ENCODE peak calls at places on chromosome 2, in ten cellular contexts. L is left ventricle myocardium inferior, J is progenitor cell of endocrine pancreas, F is prostate gland, H is WTC11, A is right lobe of liver, M is foreskin keratinocyte, E is HFF-Myc, R is endothelial cell of umbilical vein, X is chondrocyte. W is an unnamed sample.

GRCh38 chr2:21123473-21124393 is at the start of gene TDRD15:
- DNase-seq in H (no peak), F (no peak), A (no peak), E (no peak), X (no peak), M (no peak), R (no peak), J (no peak), L (no peak), W (no peak)

GRCh38 chr2:30947686-30948085 is 140.4 kb upstream of the CAPN13 start:
- DNase-seq in M (no peak), R (no peak), A (no peak), F (no peak), J (no peak), H (no peak), L (no peak), X (no peak), E (no peak), W (no peak)

GRCh38 chr2:165795011-165795410 is 964 bp upstream of the GALNT3 start:
- DNase-seq in L (no peak), J (no peak), R (no peak), H (no peak), E (no peak), M (no peak), X (no peak), F (no peak), A (no peak), W (peak)

GRCh38 chr2:183157131-183157530 is 32.9 kb downstream of the NUP35 start:
- DNase-seq in H (no peak), J (no peak), L (no peak), E (no peak), A (no peak), F (no peak), X (no peak), R (no peak), M (no peak), W (no peak)

GRCh38 chr2:173288561-173288960 is 66.1 kb upstream of the CDCA7 start:
- DNase-seq in H (no peak), R (no peak), L (no peak), F (no peak), J (no peak), E (no peak), X (no peak), A (no peak), M (peak), W (no peak)

GRCh38 chr2:71767663-71768062 is 314.3 kb downstream of the DYSF start:
- DNase-seq in M (no peak), F (no peak), R (no peak), X (no peak), J (no peak), L (no peak), A (no peak), H (no peak), E (no peak), W (no peak)

GRCh38 chr2:675460-675859 is 1.7 kb downstream of the TMEM18 start:
- DNase-seq in F (no peak), M (no peak), H (no peak), E (no peak), J (no peak), R (no peak), L (no peak), X (no peak), A (no peak), W (no peak)

GRCh38 chr2:10932345-10933151 is 20.8 kb downstream of the KCNF1 start:
- DNase-seq in M (no peak), F (no peak), E (no peak), L (no peak), A (no peak), R (peak), X (peak), H (no peak), J (no peak), W (no peak)

GRCh38 chr2:32464441-32464840 is 107.6 kb downstream of the BIRC6 start:
- DNase-seq in X (no peak), R (no peak), H (no peak), E (no peak), L (no peak), M (no peak), J (no peak), F (no peak), A (no peak), W (no peak)

GRCh38 chr2:16553222-16553621 is 112.4 kb downstream of the CYRIA start:
- DNase-seq in F (peak), R (peak), J (peak), L (no peak), X (no peak), E (no peak), M (no peak), A (no peak), H (peak), W (no peak)

GRCh38 chr2:207082619-207083018 is 83.1 kb downstream of the KLF7 start:
- DNase-seq in J (no peak), X (no peak), A (no peak), L (no peak), E (no peak), F (no peak), M (no peak), H (no peak), R (peak), W (no peak)

GRCh38 chr2:184611221-184612085 is 13.1 kb downstream of the ZNF804A start:
- DNase-seq in R (peak), J (no peak), E (no peak), L (no peak), H (no peak), X (no peak), F (no peak), M (peak), A (no peak), W (no peak)

GRCh38 chr2:231673348-231673770 is 35.0 kb upstream of the PTMA start:
- DNase-seq in H (peak), F (no peak), L (peak), X (no peak), J (no peak), A (peak), R (no peak), M (peak), E (no peak), W (no peak)

GRCh38 chr2:25389161-25389560 is 47.4 kb upstream of the DNMT3A start:
- DNase-seq in H (no peak), E (no peak), J (no peak), F (no peak), R (no peak), L (no peak), A (no peak), X (no peak), M (no peak), W (no peak)

GRCh38 chr2:150548527-150548926 is 61.1 kb upstream of the RND3 start:
- DNase-seq in R (no peak), E (no peak), M (no peak), L (no peak), A (no peak), J (no peak), X (no peak), F (no peak), H (peak), W (peak)
- TF ChIP-seq CTCF in R (peak), E (peak), M (peak), L (peak), A (no peak), J (peak), X (peak), F (peak), H (peak), W (peak)

GRCh38 chr2:163884416-163884815 is 148.6 kb upstream of the FIGN start:
- DNase-seq in M (no peak), X (no peak), A (no peak), F (no peak), H (no peak), J (no peak), E (no peak), L (no peak), R (no peak), W (no peak)

GRCh38 chr2:163888591-163888990 is 152.8 kb upstream of the FIGN start:
- DNase-seq in L (no peak), J (no peak), R (no peak), X (no peak), M (no peak), F (no peak), A (no peak), E (no peak), H (no peak), W (no peak)

DNA sequence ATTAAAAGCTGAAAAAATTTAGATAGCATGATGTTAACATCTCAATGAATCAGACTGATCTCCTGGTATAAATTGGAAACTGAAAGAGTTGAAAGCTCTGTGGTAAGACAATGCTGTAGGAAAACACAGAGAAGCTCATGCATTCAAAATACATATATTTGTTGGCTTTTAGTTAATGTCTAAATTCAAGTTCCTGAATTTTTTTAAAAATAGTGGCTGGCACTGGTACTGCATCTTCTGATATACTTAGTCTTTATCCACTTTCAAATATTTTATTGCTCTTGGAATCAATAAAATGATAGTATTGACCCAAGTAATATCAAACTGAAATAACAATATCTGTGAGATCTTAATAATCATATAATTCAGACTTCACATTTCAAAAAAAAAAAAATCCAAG is 151.4 kb upstream of the FIGN start:
- DNase-seq in J (no peak), A (no peak), R (no peak), H (no peak), E (no peak), M (no peak), X (no peak), F (no peak), L (no peak), W (no peak)
- TF ChIP-seq CTCF in J (peak), A (peak), R (no peak), H (no peak), E (no peak), M (peak), X (peak), F (no peak), L (peak), W (no peak)

GRCh38 chr2:84631047-84631446 is 114.7 kb downstream of the DNAH6 start:
- DNase-seq in X (no peak), H (no peak), E (peak), J (no peak), R (peak), A (no peak), L (no peak), M (peak), F (no peak), W (peak)
- TF ChIP-seq CTCF in X (peak), H (peak), E (peak), J (peak), R (peak), A (peak), L (peak), M (peak), F (peak), W (peak)

DNA sequence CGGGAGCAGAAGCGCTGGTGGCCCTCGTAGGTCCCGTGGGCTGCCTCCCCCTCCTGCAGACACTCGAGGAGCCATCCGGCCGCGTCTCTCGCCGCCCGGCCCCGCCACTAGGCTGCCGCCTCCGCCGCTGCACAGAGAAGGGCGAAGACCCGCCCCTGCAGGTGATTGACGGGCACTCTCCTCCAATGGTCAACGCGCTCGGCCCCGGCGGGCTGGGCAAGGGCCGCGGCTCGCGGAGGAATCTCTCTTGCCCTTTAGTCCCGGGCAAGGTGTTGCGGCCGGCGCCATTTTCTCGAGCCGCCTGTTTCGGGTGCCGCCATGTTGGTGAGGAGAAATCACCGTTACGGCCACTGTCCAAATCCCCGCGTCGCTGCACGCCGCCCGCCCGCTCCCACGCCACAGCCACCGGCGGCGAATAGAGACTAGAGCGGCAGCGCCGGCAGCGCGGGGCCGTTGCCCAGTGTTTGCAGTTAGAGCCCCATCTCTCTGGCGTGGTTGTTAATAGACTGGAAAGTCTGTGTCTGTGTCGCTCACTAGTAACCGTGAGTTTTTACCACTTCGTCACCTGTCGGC is at the start of gene ZC3H6:
- DNase-seq in L (peak), H (peak), M (peak), J (peak), F (peak), E (peak), A (peak), X (peak), R (peak), W (peak)
- TF ChIP-seq CTCF in L (peak), H (no peak), M (peak), J (no peak), F (peak), E (no peak), A (no peak), X (peak), R (peak), W (peak)

GRCh38 chr2:127575185-127575765 is 39.8 kb downstream of the MYO7B start:
- DNase-seq in L (no peak), R (no peak), X (no peak), M (no peak), E (no peak), F (no peak), H (no peak), J (no peak), A (no peak), W (peak)
- TF ChIP-seq CTCF in L (no peak), R (no peak), X (no peak), M (no peak), E (no peak), F (no peak), H (no peak), J (no peak), A (no peak), W (peak)

GRCh38 chr2:240742602-240743095 is 51.0 kb downstream of the AQP12A start:
- DNase-seq in L (no peak), J (no peak), R (no peak), M (no peak), H (peak), E (no peak), X (no peak), A (no peak), F (no peak), W (no peak)
- TF ChIP-seq CTCF in L (no peak), J (no peak), R (no peak), M (no peak), H (no peak), E (peak), X (no peak), A (no peak), F (no peak), W (no peak)

DNA sequence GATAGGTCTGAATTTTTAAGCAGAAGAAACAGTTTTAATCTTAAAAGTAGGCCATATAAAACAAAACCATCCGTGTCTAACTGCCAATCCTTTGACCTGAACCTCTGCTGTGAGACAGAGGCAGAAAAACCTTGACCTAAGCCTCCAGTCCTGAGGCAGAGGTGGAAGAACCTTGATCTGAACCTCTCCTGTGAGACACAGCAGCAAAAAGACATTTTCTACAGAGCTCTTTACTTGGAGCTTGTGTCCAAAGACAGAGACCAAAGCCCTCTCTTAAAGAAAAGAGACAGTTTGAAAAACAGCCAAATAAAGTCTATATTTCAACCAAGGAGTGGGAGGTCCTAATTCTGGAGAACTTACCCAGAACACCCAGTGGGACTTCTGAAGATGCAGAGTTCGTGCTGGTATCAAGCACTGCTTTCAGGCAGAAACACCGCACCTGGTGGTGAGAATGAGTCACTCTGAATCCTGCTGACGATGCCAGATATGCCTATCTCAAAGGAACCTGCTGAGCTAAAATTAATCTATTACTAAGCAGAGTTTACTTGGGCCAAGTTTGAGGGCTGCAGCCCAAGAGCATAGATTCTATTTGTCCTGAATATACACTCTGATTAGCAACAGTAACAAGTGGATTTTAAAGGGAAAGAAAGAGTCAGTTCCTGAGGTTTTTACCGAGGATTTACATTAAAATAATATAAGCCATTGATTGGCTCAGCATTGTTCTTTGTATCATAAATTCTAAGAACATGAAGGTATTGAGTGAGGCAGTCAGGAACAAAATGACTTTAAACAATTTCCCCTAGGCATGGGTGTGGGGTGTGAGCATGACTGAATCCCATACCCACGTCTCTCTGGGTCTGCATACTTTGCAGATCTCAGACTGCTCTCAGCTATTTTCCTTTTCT is 806.4 kb downstream of the TRIB2 start:
- DNase-seq in H (no peak), J (no peak), M (peak), R (no peak), F (no peak), A (no peak), L (no peak), E (no peak), X (no peak), W (peak)
- TF ChIP-seq CTCF in H (no peak), J (peak), M (no peak), R (no peak), F (peak), A (no peak), L (peak), E (no peak), X (peak), W (peak)

GRCh38 chr2:19955544-19956422 is 34.1 kb downstream of the WDR35 start:
- DNase-seq in J (peak), L (peak), E (peak), X (no peak), M (peak), F (peak), H (peak), A (peak), R (peak), W (peak)
- TF ChIP-seq CTCF in J (peak), L (peak), E (peak), X (peak), M (peak), F (peak), H (peak), A (peak), R (peak), W (peak)

GRCh38 chr2:43035922-43036321 is 190.5 kb downstream of the ZFP36L2 start:
- DNase-seq in X (no peak), L (no peak), F (no peak), E (no peak), J (no peak), M (no peak), H (no peak), R (no peak), A (no peak), W (no peak)
- TF ChIP-seq CTCF in X (peak), L (no peak), F (no peak), E (no peak), J (no peak), M (peak), H (no peak), R (no peak), A (no peak), W (no peak)

W was measured in GM13977.